ENCODE peak calls at places on chromosomes 1 and 21, in ten cellular contexts. S is B cell; R is 8988T; F is brain microvascular endothelial cell; O is heart left ventricle; M is GM10248; A is HEK293T; H is activated gamma-delta T cell; J is stimulated activated CD8-positive, alpha-beta memory T cell treated with anti-CD3 and anti-CD28 coated beads, Interleukin-2, amount 100 ng/mL, for 1 hour; U is NCI-H526. X is an unnamed sample.

GRCh38 chr1:111191496-111191895 is 8.9 kb downstream of the DENND2D start:
- DNase-seq in S (no peak), R (no peak), F (peak), O (no peak), M (no peak), A (no peak), H (no peak), J (no peak), U (no peak), X (no peak)

GRCh38 chr1:32094721-32095521 is 12.9 kb upstream of the KPNA6 start:
- DNase-seq in S (no peak), R (no peak), F (no peak), O (no peak), M (no peak), A (no peak), H (no peak), J (no peak), U (no peak), X (no peak)

GRCh38 chr1:64755356-64755755 is 10.5 kb downstream of the RAVER2 start:
- DNase-seq in S (no peak), R (no peak), F (no peak), O (peak), M (no peak), A (no peak), H (no peak), J (no peak), U (peak), X (no peak)

GRCh38 chr1:161706483-161707347 is at the start of gene FCRLA:
- DNase-seq in S (peak), R (no peak), F (peak), O (peak), M (peak), A (no peak), H (no peak), J (no peak), U (peak), X (no peak)

GRCh38 chr1:156074661-156075060 is 7.6 kb downstream of the MEX3A start:
- DNase-seq in S (no peak), R (no peak), F (no peak), O (no peak), M (no peak), A (no peak), H (no peak), J (no peak), U (no peak), X (no peak)

GRCh38 chr1:2335721-2336475 is 55.5 kb downstream of the MORN1 start:
- DNase-seq in S (no peak), R (no peak), F (no peak), O (no peak), M (no peak), A (no peak), H (no peak), J (no peak), U (peak), X (no peak)

GRCh38 chr1:207752456-207753132 is 740 bp downstream of the CD46 start:
- DNase-seq in S (no peak), R (no peak), F (no peak), O (no peak), M (peak), A (peak), H (no peak), J (no peak), U (peak), X (no peak)

GRCh38 chr21:37000381-37000780 is 6.1 kb upstream of the RIPPLY3 start:
- DNase-seq in S (no peak), R (no peak), F (no peak), O (no peak), M (no peak), A (no peak), H (no peak), J (no peak), U (no peak), X (no peak)

GRCh38 chr1:77322061-77322900 is 40.5 kb downstream of the AK5 start:
- DNase-seq in S (no peak), R (no peak), F (peak), O (no peak), M (no peak), A (no peak), H (no peak), J (no peak), U (no peak), X (no peak)

GRCh38 chr1:103953386-103953785 is 203.7 kb downstream of the AMY1C start:
- DNase-seq in S (no peak), R (no peak), F (no peak), O (no peak), M (no peak), A (no peak), H (no peak), J (no peak), U (no peak), X (no peak)

GRCh38 chr1:23210351-23210785 is 6.9 kb downstream of the HTR1D start:
- DNase-seq in S (no peak), R (no peak), F (no peak), O (no peak), M (no peak), A (no peak), H (no peak), J (no peak), U (peak), X (no peak)

GRCh38 chr21:45255381-45256020 is 32.2 kb downstream of the POFUT2 start:
- DNase-seq in S (peak), R (no peak), F (no peak), O (no peak), M (no peak), A (no peak), H (no peak), J (no peak), U (peak), X (no peak)

GRCh38 chr1:171742577-171742922 is 685 bp upstream of the VAMP4 start:
- DNase-seq in S (no peak), R (no peak), F (peak), O (peak), M (no peak), A (peak), H (no peak), J (peak), U (peak), X (peak)

GRCh38 chr1:45198185-45198584 is 8.2 kb downstream of the ZSWIM5 start:
- DNase-seq in S (no peak), R (no peak), F (no peak), O (no peak), M (no peak), A (no peak), H (no peak), J (no peak), U (no peak), X (no peak)

GRCh38 chr1:54885863-54886723 is 902 bp downstream of the DHCR24 start:
- DNase-seq in S (no peak), R (peak), F (no peak), O (no peak), M (no peak), A (peak), H (no peak), J (no peak), U (peak), X (no peak)

GRCh38 chr1:108130812-108131211 is 69.3 kb downstream of the SLC25A24 start:
- DNase-seq in S (no peak), R (no peak), F (no peak), O (no peak), M (no peak), A (no peak), H (no peak), J (no peak), U (no peak), X (no peak)

GRCh38 chr21:26843912-26844257 is 1.3 kb downstream of the ADAMTS1 start:
- DNase-seq in S (no peak), R (no peak), F (peak), O (peak), M (no peak), A (no peak), H (no peak), J (no peak), U (no peak), X (no peak)

GRCh38 chr1:37930246-37931142 is 16.4 kb downstream of the INPP5B start:
- DNase-seq in S (peak), R (no peak), F (no peak), O (peak), M (peak), A (no peak), H (no peak), J (no peak), U (peak), X (peak)

GRCh38 chr1:84581648-84582047 is 7.4 kb upstream of the CTBS start:
- DNase-seq in S (no peak), R (no peak), F (no peak), O (no peak), M (no peak), A (no peak), H (no peak), J (no peak), U (no peak), X (no peak)

GRCh38 chr21:18384771-18385170 is 18.8 kb downstream of the TMPRSS15 start:
- DNase-seq in S (no peak), R (peak), F (no peak), O (no peak), M (no peak), A (peak), H (no peak), J (no peak), U (peak), X (no peak)

GRCh38 chr21:38831526-38832467 is 26.1 kb downstream of the ETS2 start:
- DNase-seq in S (no peak), R (no peak), F (peak), O (peak), M (peak), A (no peak), H (no peak), J (no peak), U (no peak), X (no peak)

GRCh38 chr1:15669864-15670263 is 14.3 kb upstream of the PLEKHM2 start:
- DNase-seq in S (no peak), R (no peak), F (no peak), O (no peak), M (no peak), A (no peak), H (no peak), J (no peak), U (no peak), X (no peak)

GRCh38 chr1:26083246-26083645 is 15.8 kb upstream of the TRIM63 start:
- DNase-seq in S (no peak), R (no peak), F (peak), O (peak), M (no peak), A (no peak), H (no peak), J (no peak), U (no peak), X (no peak)

GRCh38 chr1:93699676-93700168 is 18.1 kb upstream of the BCAR3 start:
- DNase-seq in S (no peak), R (no peak), F (no peak), O (no peak), M (no peak), A (no peak), H (no peak), J (no peak), U (no peak), X (no peak)

GRCh38 chr21:33127154-33127893 is 57.4 kb downstream of the OLIG1 start:
- DNase-seq in S (no peak), R (peak), F (peak), O (peak), M (peak), A (peak), H (no peak), J (peak), U (peak), X (peak)